ENCODE peak calls at places on chromosomes 1 and 21, in ten cellular contexts. Y is IMR-90, D is transverse colon, Z is left lung, O is Panc1, C is tibial nerve, S is A549, K is stomach, N is fibroblast of lung, Q is DND-41. X is an unnamed sample.
A peak's percentile ranks its signal among the peaks of the same experiment; 100 is the strongest.

GRCh38 chr1:117392776-117393175 is 25.5 kb downstream of the MAN1A2 start:
- DNase-seq in N (peak; percentile 20), S (no peak), Z (no peak), D (no peak), C (no peak), Y (no peak), Q (no peak), K (no peak), O (no peak), X (no peak)

GRCh38 chr21:44966135-44967081 is 26.6 kb downstream of the SLX9 start:
- DNase-seq in O (no peak), S (no peak), Y (no peak), D (no peak), K (no peak), Z (peak; percentile 85), C (peak; percentile 28), N (no peak), Q (no peak), X (no peak)

GRCh38 chr21:18340387-18340942 is 63.1 kb downstream of the TMPRSS15 start:
- DNase-seq in Q (no peak), N (no peak), O (no peak), Z (no peak), D (no peak), K (no peak), C (no peak), S (no peak), Y (no peak), X (no peak)

GRCh38 chr1:234912541-234913312 is 215.9 kb downstream of the TOMM20 start:
- DNase-seq in S (no peak), D (no peak), O (no peak), Q (no peak), Y (no peak), N (peak; percentile 33), C (no peak), Z (no peak), K (peak; percentile 21), X (no peak)

GRCh38 chr1:66276229-66276628 is 257.7 kb upstream of the SGIP1 start:
- DNase-seq in Q (peak; percentile 7), Y (no peak), S (no peak), O (no peak), D (no peak), Z (no peak), C (no peak), K (no peak), N (no peak), X (no peak)

GRCh38 chr1:159089184-159089791 is 12.7 kb upstream of the AIM2 start:
- DNase-seq in Z (no peak), S (no peak), D (no peak), N (no peak), Q (peak; percentile 30), C (no peak), O (no peak), Y (no peak), K (no peak), X (no peak)

GRCh38 chr1:47568763-47569162 is 130.9 kb downstream of the FOXD2 start:
- DNase-seq in O (no peak), D (no peak), Y (no peak), S (no peak), K (no peak), N (no peak), Z (no peak), Q (no peak), C (peak; percentile 41), X (no peak)

GRCh38 chr1:54117815-54118563 is 34.8 kb downstream of the CDCP2 start:
- DNase-seq in Z (no peak), O (no peak), K (no peak), C (no peak), N (peak; percentile 47), S (peak; percentile 43), Q (no peak), Y (peak; percentile 40), D (no peak), X (no peak)

GRCh38 chr1:85379203-85380136 is 85.5 kb downstream of the DDAH1 start:
- DNase-seq in Q (no peak), Z (no peak), D (no peak), O (no peak), N (no peak), S (no peak), C (no peak), Y (peak; percentile 57), K (no peak), X (no peak)

GRCh38 chr1:232611834-232612233 is 18.1 kb downstream of the SIPA1L2 start:
- DNase-seq in D (no peak), K (no peak), N (no peak), C (no peak), Y (no peak), Q (no peak), Z (no peak), S (no peak), O (no peak), X (no peak)

GRCh38 chr1:183152216-183152615 is 33.8 kb upstream of the LAMC2 start:
- DNase-seq in D (no peak), O (no peak), C (no peak), Y (no peak), N (no peak), K (no peak), Q (no peak), S (no peak), Z (no peak), X (no peak)

GRCh38 chr21:14675774-14676530 is 129.8 kb upstream of the SAMSN1 start:
- DNase-seq in C (no peak), Q (peak; percentile 68), D (no peak), Z (no peak), N (no peak), O (no peak), Y (no peak), S (no peak), K (no peak), X (peak; percentile 0)

GRCh38 chr1:198529414-198529813 is 11.1 kb downstream of the ATP6V1G3 start:
- DNase-seq in Z (no peak), Y (peak; percentile 81), C (no peak), Q (no peak), O (no peak), N (peak; percentile 77), D (no peak), K (no peak), S (no peak), X (no peak)

GRCh38 chr1:115031595-115031994 is 2.0 kb downstream of the TSHB start:
- DNase-seq in N (no peak), K (no peak), D (no peak), C (no peak), S (no peak), Q (no peak), Z (no peak), O (no peak), Y (no peak), X (no peak)

GRCh38 chr1:8189931-8190483 is 127.9 kb upstream of the SLC45A1 start:
- DNase-seq in Y (peak; percentile 67), O (peak; percentile 68), Z (no peak), C (no peak), N (peak; percentile 95), S (no peak), Q (no peak), D (no peak), K (no peak), X (no peak)

GRCh38 chr21:31647650-31648049 is 11.8 kb upstream of the SOD1 start:
- DNase-seq in D (no peak), K (no peak), N (no peak), O (no peak), Z (no peak), S (no peak), C (no peak), Y (no peak), Q (no peak), X (no peak)

GRCh38 chr1:222095606-222096475 is 354.0 kb upstream of the DUSP10 start:
- DNase-seq in N (no peak), Z (no peak), Q (peak; percentile 59), D (peak; percentile 35), S (peak; percentile 12), O (peak; percentile 32), Y (no peak), K (peak; percentile 45), C (peak; percentile 23), X (peak; percentile 64)

GRCh38 chr1:36365310-36365895 is 20.3 kb downstream of the STK40 start:
- DNase-seq in Q (no peak), O (no peak), S (no peak), N (peak; percentile 43), D (no peak), K (no peak), C (peak; percentile 85), Z (no peak), Y (peak; percentile 67), X (no peak)

GRCh38 chr1:20723537-20724363 is 5.9 kb upstream of the KIF17 start:
- DNase-seq in N (no peak), K (no peak), D (peak; percentile 5), S (no peak), Q (no peak), Z (peak; percentile 45), Y (no peak), C (no peak), O (no peak), X (peak; percentile 31)

GRCh38 chr1:2955652-2956051 is 65.6 kb upstream of the ACTRT2 start:
- DNase-seq in Z (peak; percentile 6), O (no peak), C (no peak), N (no peak), K (no peak), Y (no peak), Q (no peak), S (no peak), D (no peak), X (no peak)
- H3K27ac ChIP-seq in Z (no peak overlapping the region), O (no peak overlapping the region), C (no peak overlapping the region), N (no peak overlapping the region), K (no peak overlapping the region), Y (no peak overlapping the region), Q (no peak overlapping the region), S (no peak overlapping the region), D (no peak overlapping the region), X (no peak overlapping the region)

DNA sequence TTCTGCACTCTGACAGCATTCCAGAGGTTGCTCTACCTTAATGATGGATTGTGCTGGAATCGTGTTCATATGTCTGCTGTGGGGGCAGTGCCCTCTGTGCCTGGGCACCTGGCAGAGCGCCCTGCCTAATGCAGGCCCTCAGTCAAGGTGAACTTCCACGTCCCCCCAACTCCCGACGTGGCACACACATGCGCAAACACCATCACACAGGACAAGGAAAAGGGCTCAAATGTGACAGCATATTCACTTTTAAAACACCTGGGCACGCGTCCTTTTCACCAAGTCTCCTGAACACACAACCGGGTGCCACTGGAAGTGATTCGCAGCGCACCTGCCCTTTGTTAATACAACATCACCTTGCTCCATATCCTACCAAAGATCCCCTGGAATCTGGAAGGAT is 11.7 kb downstream of the TPRG1L start:
- DNase-seq in N (no peak), K (no peak), Q (no peak), C (no peak), S (no peak), O (no peak), Z (no peak), Y (no peak), D (no peak), X (no peak)
- H3K9me3 ChIP-seq in N (no peaks in the 10 kb centered on the region), K (no peaks in the 10 kb centered on the region), Q (no peaks in the 10 kb centered on the region), C (no peaks in the 10 kb centered on the region), S (no peaks in the 10 kb centered on the region), O (no peaks in the 10 kb centered on the region), Z (no peaks in the 10 kb centered on the region), Y (no peaks in the 10 kb centered on the region), D (no peaks in the 10 kb centered on the region), X (no peaks in the 10 kb centered on the region)

GRCh38 chr1:195608883-195609282 is 999.4 kb downstream of the KCNT2 start:
- DNase-seq in N (no peak), Y (no peak), O (no peak), Q (no peak), D (no peak), K (no peak), Z (no peak), C (no peak), S (no peak), X (no peak)
- TF ChIP-seq CTCF in N (no peak), Y (peak; percentile 9), O (peak; percentile 25), Q (no peak), D (no peak), K (no peak), Z (no peak), C (no peak), S (no peak), X (no peak)

GRCh38 chr1:3630161-3630611 is 5.4 kb downstream of the TPRG1L start:
- DNase-seq in O (no peak), Z (peak; percentile 47), D (no peak), S (no peak), C (no peak), Q (no peak), K (no peak), Y (no peak), N (no peak), X (no peak)
- H3K27ac ChIP-seq in O (no peak overlapping the region), Z (no peak overlapping the region), D (no peak overlapping the region), S (no peak overlapping the region), C (no peak overlapping the region), Q (no peak overlapping the region), K (no peak overlapping the region), Y (no peak overlapping the region), N (no peak overlapping the region), X (no peak overlapping the region)

X was measured in CD4-positive, alpha-beta T cell.